ENCODE peak calls at places on chromosomes 6 and 20, in four cellular contexts. B is K562, C is H1, Z is HepG2. J is an unnamed sample.

GRCh38 chr6:2990179-2990931 is 9.3 kb upstream of the NQO2 start:
- DNase-seq in B (peak), C (no peak), Z (no peak), J (no peak)

GRCh38 chr6:78861509-78861908 is 5.8 kb upstream of the IRAK1BP1 start:
- DNase-seq in B (no peak), C (no peak), Z (peak), J (no peak)

GRCh38 chr6:163083141-163083540 is 331.4 kb upstream of the QKI start:
- DNase-seq in B (no peak), C (no peak), Z (no peak), J (no peak)

GRCh38 chr20:58017970-58018530 is 210.4 kb downstream of the ANKRD60 start:
- DNase-seq in B (no peak), C (no peak), Z (no peak), J (no peak)

GRCh38 chr6:104789770-104790190 is 69.9 kb downstream of the HACE1 start:
- DNase-seq in B (no peak), C (no peak), Z (peak), J (no peak)

GRCh38 chr6:145829950-145830349 is 15.4 kb upstream of the FBXO30 start:
- DNase-seq in B (no peak), C (no peak), Z (no peak), J (no peak)

GRCh38 chr20:25525857-25526256 is 59.5 kb downstream of the NINL start:
- DNase-seq in B (no peak), C (no peak), Z (peak), J (no peak)

GRCh38 chr6:150586850-150587359 is 12.8 kb upstream of the PLEKHG1 start:
- DNase-seq in B (no peak), C (no peak), Z (no peak), J (no peak)

GRCh38 chr20:49823152-49823847 is 10.7 kb downstream of the SLC9A8 start:
- DNase-seq in B (no peak), C (no peak), Z (no peak), J (peak)

GRCh38 chr6:29828471-29828797 is 809 bp downstream of the HLA-G start:
- DNase-seq in B (peak), C (no peak), Z (no peak), J (no peak)

GRCh38 chr6:37324131-37325033 is 29.4 kb upstream of the RNF8 start:
- DNase-seq in B (no peak), C (no peak), Z (no peak), J (no peak)

GRCh38 chr6:169454204-169454871 is 200.7 kb upstream of the THBS2 start:
- DNase-seq in B (peak), C (no peak), Z (peak), J (no peak)

GRCh38 chr20:6829510-6830116 is 62.1 kb downstream of the BMP2 start:
- DNase-seq in B (no peak), C (no peak), Z (peak), J (no peak)

GRCh38 chr20:17504898-17505663 is 26.1 kb downstream of the BFSP1 start:
- DNase-seq in B (peak), C (no peak), Z (peak), J (peak)

GRCh38 chr6:145544031-145544430 is 191.3 kb downstream of the EPM2A start:
- DNase-seq in B (no peak), C (no peak), Z (no peak), J (no peak)

GRCh38 chr6:7431594-7432390 is 42.2 kb downstream of the RIOK1 start:
- DNase-seq in B (no peak), C (no peak), Z (peak), J (no peak)

GRCh38 chr6:38997128-38997761 is 51.3 kb upstream of the GLP1R start:
- DNase-seq in B (peak), C (peak), Z (peak), J (no peak)

GRCh38 chr6:167532410-167533294 is 207.8 kb downstream of the TTLL2 start:
- DNase-seq in B (no peak), C (no peak), Z (no peak), J (no peak)

GRCh38 chr20:17875106-17875980 is 93.3 kb downstream of the SNX5 start:
- DNase-seq in B (no peak), C (no peak), Z (peak), J (no peak)

GRCh38 chr20:33490023-33490933 is at the start of gene CBFA2T2:
- DNase-seq in B (peak), C (no peak), Z (peak), J (no peak)

GRCh38 chr6:67210450-67210849 is 1424.6 kb upstream of the ADGRB3 start:
- DNase-seq in B (no peak), C (no peak), Z (no peak), J (no peak)

GRCh38 chr6:41535766-41536165 is 10.4 kb upstream of the FOXP4 start:
- DNase-seq in B (no peak), C (no peak), Z (no peak), J (no peak)

GRCh38 chr20:5973172-5973571 is 22.7 kb downstream of the MCM8 start:
- DNase-seq in B (no peak), C (no peak), Z (no peak), J (no peak)

GRCh38 chr6:23319560-23319959 is 750.2 kb downstream of the HDGFL1 start:
- DNase-seq in B (no peak), C (no peak), Z (no peak), J (no peak)

GRCh38 chr6:137950581-137950980 is 83.5 kb downstream of the TNFAIP3 start:
- DNase-seq in B (no peak), C (no peak), Z (no peak), J (no peak)

GRCh38 chr6:131694832-131695426 is 6.3 kb downstream of the OR2A4 start:
- DNase-seq in B (peak), C (peak), Z (peak), J (no peak)

GRCh38 chr6:122400467-122401089 is 1.1 kb downstream of the HSF2 start:
- DNase-seq in B (peak), C (no peak), Z (no peak), J (no peak)

GRCh38 chr6:151452750-151453427 is 963 bp upstream of the RMND1 start:
- DNase-seq in B (no peak), C (no peak), Z (no peak), J (no peak)

GRCh38 chr6:17258763-17259162 is 22.4 kb upstream of the RBM24 start:
- DNase-seq in B (no peak), C (no peak), Z (no peak), J (no peak)

GRCh38 chr6:113873043-113873667 is 16.0 kb downstream of the MARCKS start:
- DNase-seq in B (no peak), C (no peak), Z (peak), J (no peak)

GRCh38 chr6:154766288-154766687 is 33.1 kb downstream of the SCAF8 start:
- DNase-seq in B (no peak), C (no peak), Z (no peak), J (no peak)

GRCh38 chr20:49460916-49461315 is 21.6 kb downstream of the KCNB1 start:
- DNase-seq in B (no peak), C (no peak), Z (no peak), J (no peak)

GRCh38 chr20:56433221-56433879 is 21.3 kb downstream of the CASS4 start:
- DNase-seq in B (no peak), C (no peak), Z (no peak), J (no peak)

DNA sequence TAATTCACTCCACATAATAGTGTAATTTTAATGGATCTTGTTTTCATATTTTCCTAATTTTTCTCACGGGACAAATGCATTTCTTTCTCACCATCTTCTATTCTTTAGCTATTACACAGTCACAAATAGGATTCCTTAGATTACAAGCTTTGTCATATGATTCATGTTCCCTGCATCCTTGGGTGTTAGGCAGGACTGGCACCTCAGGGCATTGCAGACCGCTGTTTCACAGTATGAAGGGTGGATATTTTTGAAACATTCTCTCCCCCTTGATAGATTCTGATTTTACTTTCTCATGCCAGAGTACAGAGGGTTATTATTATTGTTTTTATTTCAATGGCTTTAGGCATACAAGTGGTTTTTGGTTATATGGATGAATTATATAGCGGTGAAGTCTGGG is 602.5 kb downstream of the PHF3 start:
- DNase-seq in B (no peak), C (no peak), Z (no peak), J (no peak)
- TF ChIP-seq HDAC6 in B (no peak), C (no peak), Z (no peak), J (no peak)

GRCh38 chr6:141110486-141110885 is 1022.2 kb upstream of the GJE1 start:
- DNase-seq in B (no peak), C (no peak), Z (no peak), J (no peak)

GRCh38 chr6:141107562-141108160 is 1025.1 kb upstream of the GJE1 start:
- DNase-seq in B (no peak), C (no peak), Z (no peak), J (no peak)

GRCh38 chr6:141103246-141103645 is 1029.5 kb upstream of the GJE1 start:
- DNase-seq in B (no peak), C (no peak), Z (no peak), J (no peak)

GRCh38 chr6:141105481-141105880 is 1027.2 kb upstream of the GJE1 start:
- DNase-seq in B (no peak), C (peak), Z (no peak), J (no peak)
- TF ChIP-seq HDAC6 in B (no peak), C (no peak), Z (no peak), J (no peak)

GRCh38 chr20:2010533-2010932 is 16.7 kb upstream of the PDYN start:
- DNase-seq in B (no peak), C (no peak), Z (no peak), J (no peak)

GRCh38 chr20:2005359-2005758 is 11.5 kb upstream of the PDYN start:
- DNase-seq in B (no peak), C (no peak), Z (no peak), J (no peak)

GRCh38 chr20:2004171-2004570 is 10.3 kb upstream of the PDYN start:
- DNase-seq in B (no peak), C (no peak), Z (no peak), J (no peak)

GRCh38 chr20:2005831-2006426 is 12.1 kb upstream of the PDYN start:
- DNase-seq in B (peak), C (peak), Z (peak), J (no peak)

DNA sequence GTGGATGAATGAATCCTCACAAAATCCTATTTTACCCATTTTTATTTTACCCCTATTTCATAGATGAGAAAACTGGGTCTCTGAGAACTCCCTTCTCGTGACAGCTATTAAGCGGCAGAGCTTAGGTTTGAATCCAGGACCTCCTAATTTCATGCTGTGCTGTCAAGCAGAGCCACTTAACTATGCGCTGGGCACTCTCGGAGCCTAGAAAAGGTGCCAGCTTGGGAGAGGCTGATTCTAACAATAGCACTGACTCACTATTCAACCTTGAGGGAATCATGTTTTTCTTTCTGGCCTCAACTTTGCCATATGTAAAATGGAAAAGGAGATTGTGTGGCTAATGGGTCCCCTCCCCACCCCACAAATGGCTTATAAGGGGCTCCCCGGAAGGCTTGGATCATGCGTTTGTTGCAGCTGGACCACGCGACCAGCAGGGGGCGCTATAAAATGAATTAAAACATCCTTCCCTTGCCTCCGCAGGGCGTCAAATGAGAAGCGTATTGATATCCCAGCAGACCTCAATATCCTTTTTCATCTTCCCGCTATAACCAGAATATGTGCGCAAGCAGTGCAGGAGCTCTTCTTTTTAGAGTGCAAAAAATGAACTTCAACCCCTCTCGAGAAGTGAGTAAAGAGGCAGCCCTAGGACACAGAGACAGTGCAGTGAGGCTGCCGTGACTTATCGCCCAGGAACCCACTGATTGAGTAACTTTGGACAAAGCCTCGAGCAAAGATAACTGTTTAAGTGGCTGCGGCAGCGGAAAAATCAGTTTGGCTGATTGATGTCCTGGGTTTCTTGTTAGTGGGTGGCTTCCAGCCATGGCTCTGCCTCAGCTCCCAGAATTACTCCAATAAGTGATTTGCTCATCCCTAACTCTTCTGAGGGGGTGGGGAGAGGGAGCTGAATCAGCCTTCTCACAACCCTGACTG is 12.9 kb upstream of the PDYN start:
- DNase-seq in B (peak), C (no peak), Z (peak), J (no peak)
- TF ChIP-seq HDAC6 in B (no peak), C (no peak), Z (no peak), J (no peak)

GRCh38 chr20:35120012-35120701 is 27.0 kb downstream of the EDEM2 start:
- DNase-seq in B (peak), C (no peak), Z (no peak), J (no peak)
- TF ChIP-seq HDAC6 in B (no peak), C (no peak), Z (no peak), J (no peak)

GRCh38 chr6:27025351-27025750 is 222.2 kb upstream of the PRSS16 start:
- DNase-seq in B (no peak), C (no peak), Z (no peak), J (no peak)

GRCh38 chr6:27031302-27031701 is 216.2 kb upstream of the PRSS16 start:
- DNase-seq in B (no peak), C (no peak), Z (no peak), J (no peak)

GRCh38 chr6:27020553-27020880 is 227.0 kb upstream of the PRSS16 start:
- DNase-seq in B (no peak), C (no peak), Z (no peak), J (no peak)

GRCh38 chr6:27023664-27024063 is 223.8 kb upstream of the PRSS16 start:
- DNase-seq in B (no peak), C (no peak), Z (no peak), J (no peak)

DNA sequence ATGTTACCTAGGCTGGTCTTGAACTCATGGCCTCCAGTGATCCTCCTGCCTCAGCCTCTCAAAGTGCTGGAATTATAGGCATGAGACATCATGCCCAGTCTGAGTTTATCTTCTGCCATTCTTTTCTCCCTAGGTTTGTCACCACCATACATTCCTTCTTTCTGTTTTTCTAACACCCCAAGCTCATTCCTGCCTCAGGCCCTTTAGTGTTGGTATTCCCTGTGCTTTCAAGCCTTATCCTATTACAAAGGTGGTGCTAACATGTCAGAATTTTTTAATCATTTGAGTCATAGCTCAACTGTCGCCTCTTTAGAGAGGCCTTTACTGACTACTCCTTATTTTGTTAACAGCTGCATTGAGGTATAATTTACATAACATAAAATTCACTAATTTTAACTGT is 221.1 kb upstream of the PRSS16 start:
- DNase-seq in B (no peak), C (no peak), Z (no peak), J (no peak)
- TF ChIP-seq HDAC6 in B (no peak), C (no peak), Z (no peak), J (no peak)

GRCh38 chr20:4812216-4812615 is 90.5 kb downstream of the PRND start:
- DNase-seq in B (no peak), C (no peak), Z (no peak), J (no peak)

GRCh38 chr20:4810446-4811019 is 88.8 kb downstream of the PRND start:
- DNase-seq in B (no peak), C (no peak), Z (no peak), J (no peak)

GRCh38 chr20:4811257-4811656 is 89.5 kb downstream of the PRND start:
- DNase-seq in B (no peak), C (no peak), Z (no peak), J (no peak)

GRCh38 chr20:4812641-4813075 is 90.9 kb downstream of the PRND start:
- DNase-seq in B (no peak), C (no peak), Z (no peak), J (no peak)

DNA sequence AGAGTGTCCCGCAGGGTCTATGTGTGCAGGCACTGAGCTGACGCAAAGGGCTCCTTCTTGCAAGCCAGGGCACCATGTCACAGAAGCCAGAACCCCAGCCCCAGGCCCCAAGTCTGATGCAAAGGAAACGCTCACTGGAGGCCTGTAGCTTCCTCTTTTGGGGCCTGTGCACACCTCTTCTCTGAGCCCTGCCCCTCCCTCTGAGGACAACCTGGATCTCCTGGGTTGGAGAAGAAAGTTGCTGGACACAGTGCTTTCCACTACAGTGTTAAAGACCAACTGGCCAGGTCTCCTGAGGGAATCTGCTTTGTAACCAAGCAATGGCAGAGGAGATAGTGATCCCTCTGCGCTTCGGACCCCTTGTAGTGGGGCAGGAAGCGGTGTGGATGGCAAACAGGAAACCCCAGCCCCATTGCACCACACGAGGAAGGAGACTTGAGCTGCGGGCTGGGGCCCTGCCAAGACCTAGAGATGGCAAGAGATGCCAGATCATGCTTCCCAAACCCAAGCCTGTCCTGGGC is 90.0 kb downstream of the PRND start:
- DNase-seq in B (no peak), C (no peak), Z (no peak), J (peak)
- TF ChIP-seq HDAC6 in B (no peak), C (no peak), Z (no peak), J (no peak)

GRCh38 chr6:81769834-81770233 is 17.4 kb upstream of the TENT5A start:
- DNase-seq in B (no peak), C (no peak), Z (no peak), J (no peak)

GRCh38 chr6:81770395-81770794 is 17.9 kb upstream of the TENT5A start:
- DNase-seq in B (no peak), C (no peak), Z (no peak), J (no peak)

GRCh38 chr6:81767163-81768000 is 14.9 kb upstream of the TENT5A start:
- DNase-seq in B (no peak), C (no peak), Z (peak), J (no peak)

GRCh38 chr6:81766482-81767069 is 14.1 kb upstream of the TENT5A start:
- DNase-seq in B (no peak), C (no peak), Z (peak), J (no peak)

DNA sequence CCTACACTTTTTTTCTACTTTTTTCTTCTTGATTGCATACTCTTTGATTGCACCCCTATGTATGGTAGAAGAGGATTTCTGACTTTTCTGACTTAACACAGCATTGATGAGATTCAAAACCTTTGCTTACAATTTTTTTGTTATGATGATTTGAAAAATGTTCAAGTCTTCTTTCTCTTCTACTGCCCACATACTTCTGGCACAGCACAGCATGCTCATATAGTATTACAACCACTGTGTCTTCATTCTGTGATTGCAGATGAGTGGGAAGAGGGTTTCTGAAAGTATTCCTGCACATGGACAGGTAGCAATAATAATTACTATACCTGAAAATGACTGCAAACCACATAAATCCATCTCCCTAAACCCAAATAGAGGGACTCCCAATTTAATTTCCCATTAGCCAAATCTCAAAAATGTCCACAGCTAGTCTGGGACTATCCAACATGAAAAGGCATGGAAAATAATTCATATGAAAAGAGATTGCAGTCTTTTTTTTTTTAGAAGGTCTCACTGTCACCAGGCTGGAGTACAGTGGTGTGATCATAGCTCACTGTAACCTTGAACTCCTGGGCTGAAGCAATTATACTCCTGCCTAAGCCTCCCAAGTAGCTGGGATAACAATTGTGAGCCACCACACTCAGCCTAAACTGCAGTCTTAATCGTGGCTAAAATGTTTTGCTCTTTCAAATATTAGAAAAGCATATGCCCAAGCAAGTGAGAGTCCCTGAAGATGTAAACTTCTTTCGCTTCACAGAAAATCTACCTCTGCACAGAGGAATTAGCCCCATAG is 15.9 kb upstream of the TENT5A start:
- DNase-seq in B (no peak), C (no peak), Z (peak), J (no peak)
- TF ChIP-seq HDAC6 in B (no peak), C (no peak), Z (no peak), J (no peak)